ENCODE peak calls at places on chromosomes 13 and 19, in four cellular contexts. E is K562, N is upper lobe of left lung, P is SK-N-SH. G is an unnamed sample. For H3K27me3, the result is how much of the 10 kb centered on the place peaks cover.

GRCh38 chr13:78660130-78660857 is 1.3 kb upstream of the OBI1 start:
- DNase-seq in E (no peak), N (no peak), P (peak), G (no peak)

GRCh38 chr13:38045278-38046048 is 175.9 kb upstream of the TRPC4 start:
- DNase-seq in E (peak), N (no peak), P (peak), G (no peak)

GRCh38 chr19:42293966-42294365 is 8.0 kb upstream of the PRR19 start:
- DNase-seq in E (no peak), N (no peak), P (no peak), G (no peak)

GRCh38 chr13:41284512-41285288 is 21.3 kb upstream of the MTRF1 start:
- DNase-seq in E (no peak), N (no peak), P (no peak), G (peak)

GRCh38 chr13:31322025-31322424 is 122.2 kb downstream of the B3GLCT start:
- DNase-seq in E (no peak), N (no peak), P (no peak), G (no peak)

GRCh38 chr19:3509566-3509989 is 3.5 kb downstream of the FZR1 start:
- DNase-seq in E (no peak), N (peak), P (no peak), G (no peak)

GRCh38 chr19:37931941-37932655 is 25.1 kb downstream of the SIPA1L3 start:
- DNase-seq in E (no peak), N (peak), P (no peak), G (peak)

GRCh38 chr13:52780092-52780491 is 40.5 kb upstream of the CNMD start:
- DNase-seq in E (no peak), N (no peak), P (no peak), G (no peak)

GRCh38 chr13:96806750-96807149 is 187.5 kb downstream of the OXGR1 start:
- DNase-seq in E (no peak), N (no peak), P (no peak), G (no peak)

GRCh38 chr19:7912144-7912696 is 2.4 kb upstream of the TGFBR3L start:
- DNase-seq in E (no peak), N (peak), P (no peak), G (no peak)

GRCh38 chr19:51810228-51810627 is 15.3 kb downstream of the FPR3 start:
- DNase-seq in E (no peak), N (no peak), P (no peak), G (no peak)

GRCh38 chr19:10550336-10550735 is 6.6 kb downstream of the ATG4D start:
- DNase-seq in E (no peak), N (no peak), P (no peak), G (no peak)

GRCh38 chr19:28535352-28535775 is 677.6 kb downstream of the UQCRFS1 start:
- DNase-seq in E (peak), N (no peak), P (no peak), G (no peak)

GRCh38 chr19:48398329-48399235 is 5.1 kb downstream of the GRIN2D start:
- DNase-seq in E (peak), N (peak), P (peak), G (peak)

GRCh38 chr13:90947976-90948375 is 399.5 kb upstream of the MIR17HG start:
- DNase-seq in E (no peak), N (no peak), P (no peak), G (no peak)

GRCh38 chr13:92097337-92097903 is 699.0 kb downstream of the GPC5 start:
- DNase-seq in E (no peak), N (no peak), P (no peak), G (no peak)

GRCh38 chr19:29516358-29516725 is 9.5 kb upstream of the VSTM2B start:
- DNase-seq in E (no peak), N (no peak), P (no peak), G (no peak)

GRCh38 chr13:103229674-103230073 is 163.5 kb upstream of the SLC10A2 start:
- DNase-seq in E (no peak), N (no peak), P (no peak), G (no peak)

GRCh38 chr13:30739646-30740642 is 4.6 kb downstream of the ALOX5AP start:
- DNase-seq in E (no peak), N (no peak), P (no peak), G (peak)

GRCh38 chr13:49113526-49114286 is 106.4 kb upstream of the MLNR start:
- DNase-seq in E (no peak), N (no peak), P (no peak), G (no peak)

GRCh38 chr19:1079566-1080111 is 12.7 kb downstream of the ARHGAP45 start:
- DNase-seq in E (no peak), N (peak), P (peak), G (no peak)

GRCh38 chr19:55447421-55448174 is 4.5 kb upstream of the SHISA7 start:
- DNase-seq in E (peak), N (no peak), P (peak), G (no peak)

GRCh38 chr19:47752440-47753211 is 7.3 kb downstream of the NOP53 start:
- DNase-seq in E (no peak), N (peak), P (no peak), G (no peak)

GRCh38 chr13:30664689-30665088 is 47.0 kb downstream of the USPL1 start:
- DNase-seq in E (no peak), N (no peak), P (no peak), G (no peak)

GRCh38 chr13:91586609-91587008 is 188.2 kb downstream of the GPC5 start:
- DNase-seq in E (no peak), N (no peak), P (no peak), G (no peak)

GRCh38 chr13:79541426-79542049 is 60.6 kb downstream of the NDFIP2 start:
- DNase-seq in E (peak), N (no peak), P (peak), G (no peak)

GRCh38 chr19:48183356-48183755 is 12.9 kb downstream of the ZSWIM9 start:
- DNase-seq in E (no peak), N (no peak), P (no peak), G (no peak)

GRCh38 chr19:18218159-18218558 is 8.1 kb downstream of the PDE4C start:
- DNase-seq in E (no peak), N (no peak), P (no peak), G (no peak)

GRCh38 chr13:110012102-110012739 is 225.8 kb upstream of the IRS2 start:
- DNase-seq in E (no peak), N (no peak), P (no peak), G (no peak)

DNA sequence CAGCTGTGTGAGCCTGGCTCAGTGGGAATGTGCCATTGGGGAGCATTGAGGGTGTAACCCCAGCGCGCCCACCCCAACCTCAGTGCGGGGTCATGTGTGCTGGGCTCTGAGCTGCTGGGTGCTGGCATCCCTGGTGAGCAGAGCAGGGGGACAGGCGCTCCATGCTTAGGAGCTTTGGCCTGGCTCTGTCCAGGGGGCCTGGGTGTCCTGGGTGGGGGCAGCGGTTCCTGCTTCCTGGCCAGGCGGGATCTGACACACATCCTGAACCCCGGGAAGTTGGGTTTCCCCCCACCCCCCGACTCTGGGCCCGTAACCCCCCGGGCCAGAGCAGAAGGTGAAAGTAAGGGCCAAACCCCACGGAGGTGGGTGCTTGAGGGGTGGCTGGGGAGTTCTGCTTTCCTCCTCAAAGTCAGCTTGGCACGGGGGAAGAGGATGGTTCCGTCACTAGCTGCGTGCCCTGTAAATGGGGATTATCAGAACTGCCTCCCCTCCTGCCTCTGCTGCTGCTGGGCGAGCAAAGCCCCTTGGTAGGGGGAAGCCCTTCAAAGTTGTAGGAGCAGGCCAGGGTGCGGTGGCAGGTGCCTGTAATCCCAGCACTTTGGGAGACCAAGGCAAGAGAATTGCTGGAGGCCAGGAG is 1.7 kb downstream of the LRP3 start:
- DNase-seq in E (no peak), N (peak), P (no peak), G (no peak)
- H3K4me3 ChIP-seq in E (no peak), N (no peak), P (peak), G (peak)

DNA sequence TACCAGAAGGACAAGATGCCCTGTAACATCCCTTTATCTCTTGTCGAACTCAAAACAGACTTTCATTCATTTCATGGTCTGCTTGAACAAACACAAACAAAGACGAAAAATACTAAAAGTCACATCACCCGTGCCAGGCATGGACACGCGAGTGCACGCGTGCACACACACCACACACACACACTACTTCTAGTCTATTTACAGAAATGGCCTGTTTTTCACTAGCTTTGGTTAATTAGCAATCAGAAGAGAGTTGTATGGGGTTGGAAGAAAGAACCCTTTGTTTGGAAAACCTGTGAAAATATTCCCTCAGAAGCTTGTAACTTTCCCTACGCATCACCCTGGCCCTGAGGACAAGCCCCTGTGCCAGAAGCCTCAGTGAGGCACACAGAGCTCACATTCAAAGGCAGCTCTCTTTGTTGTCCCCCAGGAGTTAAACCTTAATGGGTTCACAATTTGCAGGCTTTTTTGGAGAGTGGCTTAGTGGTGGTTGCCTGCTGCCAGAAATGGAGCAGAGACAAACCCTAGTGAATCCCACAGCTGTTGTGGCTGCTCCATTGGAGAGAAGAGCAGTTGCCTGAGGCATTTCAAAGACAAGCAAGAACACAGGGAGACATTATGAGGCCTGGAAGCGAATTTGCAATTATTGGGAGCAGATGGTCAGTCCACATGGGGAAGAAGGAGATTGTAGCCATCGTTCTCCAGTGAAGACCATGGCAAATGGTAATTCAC is 55.9 kb downstream of the STARD13 start:
- DNase-seq in E (no peak), N (peak), P (peak), G (no peak)
- TF ChIP-seq POLR2AphosphoS5 in E (no peak), N (no peak), P (no peak), G (no peak)

DNA sequence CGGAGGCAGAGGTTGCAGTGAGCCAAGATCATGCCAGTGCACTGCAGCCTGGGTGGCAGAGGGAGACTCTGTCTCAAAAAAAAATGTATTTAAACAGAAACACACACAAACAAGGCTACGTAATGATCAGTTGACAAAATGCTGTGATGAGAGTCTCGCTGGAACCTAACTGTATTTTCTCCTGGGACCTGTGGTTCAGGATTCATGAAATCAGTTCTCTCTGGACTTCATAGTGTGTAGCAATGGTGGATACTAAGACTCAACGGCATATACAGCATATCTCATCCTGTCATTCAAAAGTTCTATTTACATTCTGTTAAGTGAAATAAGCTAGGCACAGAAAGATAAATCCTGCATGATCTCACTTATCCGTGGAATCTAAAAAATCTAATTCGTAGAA is 37.4 kb downstream of the CYP4F2 start:
- DNase-seq in E (no peak), N (no peak), P (no peak), G (no peak)
- H3K27me3 ChIP-seq in E (under half), N (under half), P (half or more), G (under half)

DNA sequence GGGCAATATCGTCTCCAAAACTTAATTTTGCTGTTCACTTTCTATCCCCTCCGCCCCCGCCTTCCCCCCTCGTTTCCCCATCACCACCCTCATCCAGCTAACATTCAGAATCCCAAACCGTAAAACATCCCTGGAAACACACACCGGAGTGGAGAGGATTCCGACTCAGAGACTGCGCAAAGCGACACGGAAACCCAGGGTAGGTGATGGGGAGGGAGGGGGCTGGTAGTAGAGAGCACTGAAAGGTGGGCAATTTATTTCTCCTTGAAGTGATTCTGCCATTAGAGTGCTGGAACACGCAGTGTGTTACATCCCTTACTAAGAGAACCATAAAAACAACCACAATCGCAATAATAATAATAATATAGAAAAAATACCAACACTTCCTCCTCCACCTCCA is 1.5 kb downstream of the PCDH20 start:
- DNase-seq in E (no peak), N (no peak), P (peak), G (no peak)
- H3K4me3 ChIP-seq in E (no peak), N (no peak), P (peak), G (peak)

GRCh38 chr19:5827891-5828660 is 11.4 kb downstream of the FUT6 start:
- DNase-seq in E (peak), N (peak), P (peak), G (peak)
- TF ChIP-seq POLR2AphosphoS5 in E (peak), N (peak), P (peak), G (peak)

GRCh38 chr19:50567052-50567841 is 988 bp downstream of the LRRC4B start:
- DNase-seq in E (peak), N (no peak), P (peak), G (no peak)
- H3K27me3 ChIP-seq in E (under half), N (under half), P (under half), G (under half)

GRCh38 chr19:13938361-13939027 is at the start of gene PODNL1:
- DNase-seq in E (no peak), N (peak), P (peak), G (no peak)
- H3K4me3 ChIP-seq in E (no peak), N (no peak), P (peak), G (peak)

GRCh38 chr13:112770504-112770903 is 80.7 kb downstream of the ATP11A start:
- DNase-seq in E (no peak), N (no peak), P (no peak), G (no peak)

GRCh38 chr13:112771139-112771876 is 81.5 kb downstream of the ATP11A start:
- DNase-seq in E (no peak), N (no peak), P (no peak), G (no peak)

GRCh38 chr13:112768795-112769411 is 79.1 kb downstream of the ATP11A start:
- DNase-seq in E (no peak), N (peak), P (no peak), G (peak)

GRCh38 chr13:112767506-112768471 is 78.0 kb downstream of the ATP11A start:
- DNase-seq in E (no peak), N (peak), P (no peak), G (no peak)

DNA sequence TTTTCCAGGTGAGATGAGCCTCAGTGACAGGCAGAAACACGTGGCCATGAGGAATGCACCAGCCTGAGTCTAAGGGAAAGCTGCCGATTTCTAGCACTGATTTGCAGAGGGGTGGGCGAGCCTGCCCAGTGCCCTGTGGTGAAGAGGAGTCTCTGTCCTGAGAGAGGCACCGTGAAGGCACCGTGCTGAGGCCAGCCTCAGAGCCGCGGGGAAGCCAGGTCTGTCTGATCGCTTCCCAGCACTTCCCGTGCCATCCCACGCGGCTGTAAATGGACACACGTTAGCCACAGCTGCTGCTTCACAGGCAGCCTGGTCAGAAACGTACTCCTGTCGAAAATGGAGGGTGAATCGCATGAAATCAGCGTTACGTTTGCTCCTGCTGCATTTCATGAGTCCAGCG is 79.8 kb downstream of the ATP11A start:
- DNase-seq in E (no peak), N (no peak), P (no peak), G (no peak)
- TF ChIP-seq POLR2AphosphoS5 in E (no peak), N (no peak), P (no peak), G (no peak)

DNA sequence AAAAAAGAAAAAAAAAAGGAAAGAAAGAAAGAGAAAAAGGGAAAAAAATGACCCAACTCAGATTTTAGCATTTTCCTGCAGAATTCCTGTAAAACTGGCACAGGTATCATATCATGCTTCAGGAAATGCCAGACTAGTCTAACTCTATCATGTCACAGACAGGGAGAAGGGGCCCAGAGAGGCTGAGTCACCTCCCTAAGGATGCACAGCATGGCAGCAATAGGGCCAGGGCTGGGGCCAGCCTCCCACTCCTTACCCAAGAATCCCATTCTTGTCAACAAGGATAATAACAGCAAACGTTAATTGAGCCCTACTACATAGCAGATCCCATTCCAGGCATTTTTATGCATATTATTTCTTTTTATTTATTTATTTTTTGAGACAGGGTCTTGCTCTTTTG is 8.5 kb downstream of the GPR4 start:
- DNase-seq in E (no peak), N (no peak), P (no peak), G (no peak)
- H3K27me3 ChIP-seq in E (under half), N (under half), P (under half), G (under half)

DNA sequence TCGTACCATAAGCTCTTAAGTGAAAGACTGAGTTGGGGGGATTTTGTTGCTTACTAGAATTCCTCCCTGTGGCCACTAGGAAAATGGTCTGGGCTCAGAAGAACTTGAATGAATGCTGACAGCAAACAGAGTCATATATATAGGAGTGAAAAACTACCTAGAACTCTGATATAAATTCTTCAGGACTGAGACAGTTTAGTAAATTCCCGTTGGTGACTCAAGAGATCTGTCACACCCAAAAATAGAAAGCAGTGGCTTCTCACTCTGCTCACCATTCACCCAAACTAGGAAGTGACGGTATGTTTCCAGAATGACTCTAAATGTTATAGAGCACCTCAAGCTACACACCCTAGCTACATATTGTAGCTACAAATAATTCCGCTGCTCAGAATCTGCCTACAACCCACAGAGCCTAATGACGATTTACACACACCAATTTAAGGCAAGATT is 116.2 kb downstream of the TBC1D4 start:
- DNase-seq in E (no peak), N (no peak), P (no peak), G (no peak)
- H3K4me3 ChIP-seq in E (no peak), N (no peak), P (no peak), G (no peak)